ENCODE peak calls at places on chromosomes 2 and 18, in six cellular contexts. One of them, this sample, is unnamed.

GRCh38 chr2:231576465-231576864 is 16.2 kb upstream of the TEX44 start:
- DNase-seq in HL-60: no peak
- DNase-seq in CD8-positive, alpha-beta T cell: no peak
- DNase-seq in neural progenitor cell: no peak
- DNase-seq in thyroid gland: no peak
- DNase-seq in body of pancreas: no peak
- DNase-seq in this sample: no peak

GRCh38 chr2:152330235-152330866 is 4.6 kb upstream of the FMNL2 start:
- DNase-seq in thyroid gland: no peak
- DNase-seq in HL-60: no peak
- DNase-seq in CD8-positive, alpha-beta T cell: no peak
- DNase-seq in body of pancreas: no peak
- DNase-seq in neural progenitor cell: no peak
- DNase-seq in this sample: no peak

GRCh38 chr2:178279142-178279541 is 84.8 kb downstream of the OSBPL6 start:
- DNase-seq in CD8-positive, alpha-beta T cell: no peak
- DNase-seq in HL-60: no peak
- DNase-seq in body of pancreas: no peak
- DNase-seq in thyroid gland: no peak
- DNase-seq in neural progenitor cell: peak; percentile 67
- DNase-seq in this sample: no peak

GRCh38 chr2:121239969-121240368 is 45.0 kb downstream of the TFCP2L1 start:
- DNase-seq in HL-60: no peak
- DNase-seq in neural progenitor cell: no peak
- DNase-seq in CD8-positive, alpha-beta T cell: no peak
- DNase-seq in thyroid gland: no peak
- DNase-seq in body of pancreas: no peak
- DNase-seq in this sample: no peak

GRCh38 chr2:128636802-128637147 is 318.1 kb upstream of the HS6ST1 start:
- DNase-seq in body of pancreas: no peak
- DNase-seq in CD8-positive, alpha-beta T cell: no peak
- DNase-seq in neural progenitor cell: no peak
- DNase-seq in HL-60: no peak
- DNase-seq in thyroid gland: no peak
- DNase-seq in this sample: no peak

GRCh38 chr18:58649966-58650816 is 21.1 kb upstream of the MALT1 start:
- DNase-seq in CD8-positive, alpha-beta T cell: no peak
- DNase-seq in HL-60: peak; percentile 19
- DNase-seq in thyroid gland: no peak
- DNase-seq in neural progenitor cell: no peak
- DNase-seq in body of pancreas: no peak
- DNase-seq in this sample: no peak

GRCh38 chr2:241703128-241703604 is 1.3 kb downstream of the ING5 start:
- DNase-seq in thyroid gland: no peak
- DNase-seq in HL-60: no peak
- DNase-seq in CD8-positive, alpha-beta T cell: no peak
- DNase-seq in neural progenitor cell: no peak
- DNase-seq in body of pancreas: no peak
- DNase-seq in this sample: no peak

GRCh38 chr2:182463760-182464159 is 36.9 kb upstream of the PDE1A start:
- DNase-seq in body of pancreas: no peak
- DNase-seq in thyroid gland: no peak
- DNase-seq in HL-60: no peak
- DNase-seq in neural progenitor cell: no peak
- DNase-seq in CD8-positive, alpha-beta T cell: no peak
- DNase-seq in this sample: no peak

GRCh38 chr2:54581326-54582039 is 125.4 kb downstream of the SPTBN1 start:
- DNase-seq in neural progenitor cell: no peak
- DNase-seq in thyroid gland: no peak
- DNase-seq in body of pancreas: no peak
- DNase-seq in CD8-positive, alpha-beta T cell: no peak
- DNase-seq in HL-60: peak; percentile 42
- DNase-seq in this sample: no peak

GRCh38 chr2:105005170-105005569 is 32.7 kb upstream of the MRPS9 start:
- DNase-seq in thyroid gland: no peak
- DNase-seq in CD8-positive, alpha-beta T cell: no peak
- DNase-seq in HL-60: no peak
- DNase-seq in body of pancreas: no peak
- DNase-seq in neural progenitor cell: no peak
- DNase-seq in this sample: no peak

GRCh38 chr2:69616755-69617154 is 26.8 kb downstream of the AAK1 start:
- DNase-seq in thyroid gland: no peak
- DNase-seq in CD8-positive, alpha-beta T cell: no peak
- DNase-seq in neural progenitor cell: no peak
- DNase-seq in body of pancreas: no peak
- DNase-seq in HL-60: no peak
- DNase-seq in this sample: no peak

GRCh38 chr2:230846360-230846759 is 18.4 kb upstream of the ITM2C start:
- DNase-seq in thyroid gland: no peak
- DNase-seq in neural progenitor cell: no peak
- DNase-seq in CD8-positive, alpha-beta T cell: no peak
- DNase-seq in body of pancreas: no peak
- DNase-seq in HL-60: no peak
- DNase-seq in this sample: no peak

GRCh38 chr2:125745514-125745913 is 910.4 kb upstream of the GYPC start:
- DNase-seq in CD8-positive, alpha-beta T cell: no peak
- DNase-seq in HL-60: peak; percentile 17
- DNase-seq in body of pancreas: peak; percentile 34
- DNase-seq in thyroid gland: peak; percentile 4
- DNase-seq in neural progenitor cell: peak; percentile 83
- DNase-seq in this sample: no peak

GRCh38 chr2:24485191-24485590 is 5.9 kb upstream of the NCOA1 start:
- DNase-seq in body of pancreas: no peak
- DNase-seq in neural progenitor cell: no peak
- DNase-seq in CD8-positive, alpha-beta T cell: no peak
- DNase-seq in thyroid gland: no peak
- DNase-seq in HL-60: no peak
- DNase-seq in this sample: no peak

GRCh38 chr2:239184179-239184578 is 216.6 kb downstream of the HDAC4 start:
- DNase-seq in CD8-positive, alpha-beta T cell: no peak
- DNase-seq in HL-60: no peak
- DNase-seq in neural progenitor cell: no peak
- DNase-seq in body of pancreas: peak; percentile 4
- DNase-seq in thyroid gland: no peak
- DNase-seq in this sample: no peak

GRCh38 chr18:75212626-75213110 is 2.1 kb downstream of the TSHZ1 start:
- DNase-seq in body of pancreas: no peak
- DNase-seq in CD8-positive, alpha-beta T cell: no peak
- DNase-seq in thyroid gland: no peak
- DNase-seq in neural progenitor cell: no peak
- DNase-seq in HL-60: no peak
- DNase-seq in this sample: no peak

GRCh38 chr2:1758774-1759610 is 14.7 kb upstream of the PXDN start:
- DNase-seq in HL-60: no peak
- DNase-seq in neural progenitor cell: no peak
- DNase-seq in body of pancreas: no peak
- DNase-seq in CD8-positive, alpha-beta T cell: no peak
- DNase-seq in thyroid gland: no peak
- DNase-seq in this sample: no peak

GRCh38 chr2:27089111-27089954 is 2.8 kb downstream of the KHK start:
- DNase-seq in body of pancreas: no peak
- DNase-seq in thyroid gland: no peak
- DNase-seq in HL-60: no peak
- DNase-seq in neural progenitor cell: no peak
- DNase-seq in CD8-positive, alpha-beta T cell: no peak
- DNase-seq in this sample: no peak

GRCh38 chr2:16635796-16636699 is 29.6 kb downstream of the CYRIA start:
- DNase-seq in thyroid gland: no peak
- DNase-seq in neural progenitor cell: no peak
- DNase-seq in HL-60: peak; percentile 43
- DNase-seq in body of pancreas: no peak
- DNase-seq in CD8-positive, alpha-beta T cell: no peak
- DNase-seq in this sample: no peak
- TF ChIP-seq CTCF in thyroid gland: no peak
- TF ChIP-seq CTCF in neural progenitor cell: peak; percentile 10
- TF ChIP-seq CTCF in HL-60: no peak
- TF ChIP-seq CTCF in body of pancreas: no peak
- TF ChIP-seq CTCF in CD8-positive, alpha-beta T cell: no peak
- TF ChIP-seq CTCF in this sample: no peak

GRCh38 chr2:29273704-29274611 is 158.7 kb downstream of the CLIP4 start:
- DNase-seq in body of pancreas: no peak
- DNase-seq in thyroid gland: no peak
- DNase-seq in HL-60: no peak
- DNase-seq in CD8-positive, alpha-beta T cell: no peak
- DNase-seq in neural progenitor cell: no peak
- DNase-seq in this sample: no peak

GRCh38 chr2:29275186-29275585 is 160.0 kb downstream of the CLIP4 start:
- DNase-seq in CD8-positive, alpha-beta T cell: no peak
- DNase-seq in thyroid gland: no peak
- DNase-seq in HL-60: no peak
- DNase-seq in neural progenitor cell: no peak
- DNase-seq in body of pancreas: no peak
- DNase-seq in this sample: no peak

GRCh38 chr2:29273004-29273703 is 157.9 kb downstream of the CLIP4 start:
- DNase-seq in thyroid gland: no peak
- DNase-seq in CD8-positive, alpha-beta T cell: no peak
- DNase-seq in neural progenitor cell: no peak
- DNase-seq in body of pancreas: no peak
- DNase-seq in HL-60: no peak
- DNase-seq in this sample: no peak

GRCh38 chr2:29270606-29271005 is 155.4 kb downstream of the CLIP4 start:
- DNase-seq in HL-60: no peak
- DNase-seq in neural progenitor cell: no peak
- DNase-seq in thyroid gland: no peak
- DNase-seq in CD8-positive, alpha-beta T cell: no peak
- DNase-seq in body of pancreas: no peak
- DNase-seq in this sample: no peak

DNA sequence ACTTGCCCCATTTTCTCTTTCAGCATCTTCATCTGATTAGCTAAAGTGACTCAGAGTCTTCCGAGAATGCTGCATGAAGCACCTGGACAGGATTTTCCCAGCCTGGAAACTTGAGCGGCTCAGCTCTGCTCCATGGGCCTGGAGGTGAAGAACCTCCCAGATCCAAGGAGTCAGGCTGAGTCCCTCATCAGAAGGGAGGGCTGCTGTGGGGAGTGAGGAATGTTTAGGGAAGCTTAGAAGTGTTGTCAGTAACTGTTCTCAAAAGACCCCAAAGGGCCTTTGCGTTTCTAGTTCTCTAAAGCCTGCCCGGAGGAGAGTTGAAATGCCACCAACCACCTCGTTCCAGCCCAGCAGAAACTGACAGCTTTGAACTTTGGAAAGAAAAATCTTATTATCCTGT is 157.1 kb downstream of the CLIP4 start:
- DNase-seq in body of pancreas: no peak
- DNase-seq in neural progenitor cell: no peak
- DNase-seq in CD8-positive, alpha-beta T cell: no peak
- DNase-seq in HL-60: no peak
- DNase-seq in thyroid gland: no peak
- DNase-seq in this sample: no peak
- H3K27me3 ChIP-seq in body of pancreas: no peaks in the 10 kb centered on the region
- H3K27me3 ChIP-seq in neural progenitor cell: no peaks in the 10 kb centered on the region
- H3K27me3 ChIP-seq in CD8-positive, alpha-beta T cell: no peaks in the 10 kb centered on the region
- H3K27me3 ChIP-seq in HL-60: no peaks in the 10 kb centered on the region
- H3K27me3 ChIP-seq in thyroid gland: no peaks in the 10 kb centered on the region
- H3K27me3 ChIP-seq in this sample: no peaks in the 10 kb centered on the region

DNA sequence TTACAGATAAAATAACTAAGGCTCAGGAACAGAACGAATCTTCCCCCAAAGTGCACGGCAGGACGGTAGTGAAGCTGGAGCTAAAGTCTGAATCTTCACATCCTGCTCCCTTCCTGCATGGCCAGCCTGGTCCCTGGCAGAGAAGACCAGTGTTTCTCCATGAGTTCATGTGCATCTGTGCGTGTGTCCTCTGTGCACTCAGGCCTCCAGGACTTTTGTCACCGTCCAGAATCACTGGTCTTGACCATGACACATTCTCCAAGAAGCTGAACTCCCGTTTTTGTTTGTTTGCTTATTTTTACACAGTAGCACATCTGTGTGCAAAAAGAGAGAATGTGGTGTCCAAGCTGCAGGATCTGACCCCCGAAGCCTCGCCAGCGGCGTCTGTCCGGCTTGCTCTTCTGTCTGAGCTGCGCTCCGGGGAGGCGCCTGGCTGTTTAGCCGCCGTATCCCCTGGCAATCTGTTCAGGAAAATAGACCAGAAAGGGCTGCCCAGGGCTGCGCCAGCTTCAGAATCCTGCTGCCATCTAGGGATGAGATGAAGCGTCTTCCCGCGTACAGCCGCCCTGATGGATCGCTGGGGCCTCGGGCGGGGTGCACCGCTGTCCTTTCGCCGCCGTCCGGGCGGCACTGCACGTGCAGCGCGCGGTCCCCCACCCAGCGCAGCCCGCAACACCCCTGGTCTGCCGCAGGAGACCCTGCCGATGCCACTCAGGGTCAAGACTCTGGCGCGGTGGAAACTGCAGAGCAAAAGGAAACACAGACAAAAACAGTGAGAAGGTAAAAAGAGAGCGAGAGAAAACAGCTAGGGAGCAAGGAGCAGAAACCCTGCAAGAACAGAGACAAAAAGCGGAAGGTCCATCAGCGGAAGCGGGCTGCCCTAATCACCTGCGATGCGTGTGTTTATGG is 2113.6 kb upstream of the PIK3C3 start:
- DNase-seq in neural progenitor cell: peak; percentile 92
- DNase-seq in thyroid gland: peak; percentile 61
- DNase-seq in body of pancreas: peak; percentile 35
- DNase-seq in CD8-positive, alpha-beta T cell: no peak
- DNase-seq in HL-60: peak; percentile 7
- DNase-seq in this sample: peak; percentile 52
- TF ChIP-seq CTCF in neural progenitor cell: peak; percentile 67
- TF ChIP-seq CTCF in thyroid gland: no peak
- TF ChIP-seq CTCF in body of pancreas: peak; percentile 20
- TF ChIP-seq CTCF in CD8-positive, alpha-beta T cell: no peak
- TF ChIP-seq CTCF in HL-60: no peak
- TF ChIP-seq CTCF in this sample: no peak

GRCh38 chr2:44939074-44940052 is 2.1 kb upstream of the SIX3 start:
- DNase-seq in thyroid gland: no peak
- DNase-seq in HL-60: no peak
- DNase-seq in CD8-positive, alpha-beta T cell: no peak
- DNase-seq in body of pancreas: no peak
- DNase-seq in neural progenitor cell: peak; percentile 78
- DNase-seq in this sample: no peak
- H3K27me3 ChIP-seq in thyroid gland: peaks cover 67% of the 10 kb centered on the region
- H3K27me3 ChIP-seq in HL-60: peaks cover 95% of the 10 kb centered on the region
- H3K27me3 ChIP-seq in CD8-positive, alpha-beta T cell: peaks cover 37% of the 10 kb centered on the region
- H3K27me3 ChIP-seq in body of pancreas: no peaks in the 10 kb centered on the region
- H3K27me3 ChIP-seq in neural progenitor cell: peaks cover 74% of the 10 kb centered on the region
- H3K27me3 ChIP-seq in this sample: peaks cover 18% of the 10 kb centered on the region

This sample was measured in lung.